ENCODE peak calls at places on chromosomes 11 and 22, in six cellular contexts. J is neural progenitor cell, O is fibroblast of lung, N is IMR-90, B is GM23338, K is mammary epithelial cell. S is an unnamed sample. For H3K4me1, the result is how much of the 10 kb centered on the place peaks cover.

GRCh38 chr22:42725606-42726355 is 5.1 kb upstream of the A4GALT start:
- DNase-seq in B (no peak), K (no peak), O (no peak), N (no peak), J (no peak), S (no peak)

GRCh38 chr11:77081976-77082836 is 15.4 kb downstream of the CAPN5 start:
- DNase-seq in N (no peak), J (no peak), K (no peak), B (no peak), O (no peak), S (no peak)

GRCh38 chr11:95516786-95517185 is 272.8 kb downstream of the FAM76B start:
- DNase-seq in N (peak), O (peak), J (no peak), K (peak), B (no peak), S (peak)

GRCh38 chr11:94740975-94741707 is 27.0 kb upstream of the AMOTL1 start:
- DNase-seq in B (peak), J (peak), N (peak), K (peak), O (peak), S (peak)

GRCh38 chr22:41367039-41367679 is 14.6 kb upstream of the TEF start:
- DNase-seq in N (peak), B (peak), K (peak), J (peak), O (peak), S (peak)

GRCh38 chr11:108559340-108559739 is 34.2 kb downstream of the EXPH5 start:
- DNase-seq in J (no peak), O (peak), N (peak), B (no peak), K (peak), S (no peak)

GRCh38 chr11:35158371-35159081 is 19.6 kb downstream of the CD44 start:
- DNase-seq in O (peak), N (no peak), B (no peak), J (no peak), K (peak), S (no peak)

GRCh38 chr11:67293090-67293489 is 4.0 kb downstream of the ANKRD13D start:
- DNase-seq in B (no peak), J (no peak), N (peak), K (peak), O (peak), S (peak)

GRCh38 chr11:70000228-70000627 is 77.9 kb upstream of the ANO1 start:
- DNase-seq in O (no peak), N (no peak), K (no peak), B (no peak), J (no peak), S (no peak)

GRCh38 chr22:24727218-24727851 is 47.2 kb downstream of the PIWIL3 start:
- DNase-seq in J (no peak), B (no peak), K (peak), O (peak), N (peak), S (peak)

GRCh38 chr11:103773059-103773458 is 263.4 kb upstream of the DDI1 start:
- DNase-seq in J (no peak), B (no peak), N (peak), K (no peak), O (peak), S (no peak)

GRCh38 chr11:83070044-83070877 is 1.4 kb downstream of the RAB30 start:
- DNase-seq in N (peak), O (peak), J (peak), B (peak), K (peak), S (peak)

GRCh38 chr11:114072978-114073377 is 13.5 kb downstream of the ZBTB16 start:
- DNase-seq in K (no peak), J (no peak), B (no peak), N (no peak), O (no peak), S (no peak)
- H3K4me1 ChIP-seq in K (under half), J (under half), B (under half), N (under half), O (under half), S (under half)

GRCh38 chr11:63862923-63863322 is 24.0 kb downstream of the MARK2 start:
- DNase-seq in B (no peak), N (no peak), J (no peak), K (no peak), O (no peak), S (no peak)

GRCh38 chr11:63854696-63855095 is 15.8 kb downstream of the MARK2 start:
- DNase-seq in K (no peak), N (no peak), B (no peak), J (no peak), O (no peak), S (no peak)

GRCh38 chr11:63855975-63856374 is 17.1 kb downstream of the MARK2 start:
- DNase-seq in N (no peak), B (no peak), J (no peak), O (no peak), K (no peak), S (no peak)

DNA sequence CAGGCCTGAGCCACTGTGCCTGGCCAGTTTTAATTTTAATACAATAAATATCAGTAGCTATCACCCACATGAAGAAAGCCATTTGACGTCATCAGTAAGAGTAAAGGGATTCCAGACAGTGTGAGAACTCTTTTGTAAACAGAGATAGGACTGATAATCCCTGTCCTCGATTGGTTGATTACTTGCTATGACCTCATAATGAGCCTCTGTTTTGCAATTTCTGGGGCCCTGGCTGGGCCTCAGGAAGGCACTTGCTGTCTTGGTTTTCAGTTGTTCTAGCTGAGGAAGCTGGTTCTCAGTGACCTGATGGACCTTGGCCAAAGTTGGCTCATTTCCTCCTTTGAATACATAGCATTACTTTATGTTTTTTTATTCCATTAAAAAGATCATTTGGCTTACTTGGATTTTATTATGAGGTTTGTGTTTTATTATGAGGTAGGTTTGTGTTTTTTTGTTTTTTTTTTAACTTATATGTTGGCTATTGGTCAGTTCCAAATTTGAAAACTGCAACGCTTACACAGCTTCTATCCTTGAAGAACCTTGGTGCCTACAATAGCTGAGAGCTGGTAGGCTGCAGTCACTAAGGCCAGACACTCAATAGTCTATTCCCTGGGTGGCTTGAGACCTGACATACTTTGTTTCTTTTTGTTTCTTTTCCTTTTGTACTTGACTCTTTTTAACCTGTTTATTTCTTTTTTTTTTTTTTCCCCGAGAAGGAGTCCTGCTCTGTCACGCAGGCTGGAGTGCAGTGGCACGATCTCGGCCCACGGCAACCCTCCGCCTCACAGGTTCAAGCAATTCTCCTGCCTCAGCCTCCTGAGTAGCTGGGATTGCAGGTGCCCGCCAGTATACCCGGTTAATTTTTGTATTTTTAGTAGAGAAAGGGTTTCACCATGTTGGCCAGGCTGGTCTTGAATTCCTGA is 20.0 kb downstream of the MARK2 start:
- DNase-seq in B (no peak), J (no peak), O (peak), K (peak), N (peak), S (no peak)
- TF ChIP-seq CTCF in B (no peak), J (no peak), O (no peak), K (no peak), N (no peak), S (no peak)

DNA sequence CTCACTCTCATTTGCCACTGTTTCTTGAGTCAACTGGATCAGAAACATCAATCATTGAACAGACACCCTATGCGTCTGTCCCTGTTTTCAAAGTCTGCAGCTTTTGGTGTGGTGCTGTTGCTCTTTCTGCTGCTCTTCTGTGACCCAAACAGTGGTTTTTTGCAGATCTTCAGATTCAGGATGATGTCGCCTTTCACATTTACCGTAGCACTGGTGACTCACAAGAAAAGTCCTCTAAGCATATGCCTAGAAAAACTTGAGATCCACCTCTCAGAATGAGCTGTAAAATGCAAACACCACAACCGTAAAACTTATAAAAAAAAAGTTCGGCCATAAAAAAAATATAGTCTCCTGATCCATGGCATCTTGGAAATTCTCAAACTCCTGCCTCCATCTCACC is 400.4 kb downstream of the NTM start:
- DNase-seq in B (no peak), J (no peak), K (no peak), O (peak), N (peak), S (no peak)
- H2AFZ ChIP-seq in B (no peak), J (peak), K (no peak), O (peak), N (peak), S (no peak)

DNA sequence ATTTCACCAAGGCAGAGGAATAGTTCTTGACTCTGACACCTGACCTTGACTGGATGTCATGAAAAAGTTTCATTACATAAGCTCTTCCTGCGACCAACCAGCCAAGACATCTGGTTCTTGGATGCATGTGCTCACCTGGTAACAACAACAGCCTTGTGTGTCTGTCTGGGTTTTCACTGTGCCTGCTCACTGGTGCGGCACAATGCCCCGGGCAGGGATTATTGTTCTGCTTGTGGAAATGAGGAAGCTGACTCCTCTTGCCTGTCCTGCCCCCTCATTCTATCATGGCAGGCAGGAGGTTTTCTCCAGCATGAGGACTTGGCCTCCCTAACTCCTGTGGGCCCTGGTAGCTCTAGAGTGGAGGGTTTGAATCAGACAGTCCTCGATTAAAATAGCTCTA is 11.0 kb downstream of the PPFIBP2 start:
- DNase-seq in K (peak), J (peak), N (no peak), B (no peak), O (no peak), S (no peak)
- H3K4me1 ChIP-seq in K (under half), J (under half), N (under half), B (under half), O (under half), S (under half)

GRCh38 chr22:19753996-19754700 is 6.4 kb upstream of the TBX1 start:
- DNase-seq in J (no peak), O (no peak), K (no peak), B (no peak), N (no peak), S (no peak)

GRCh38 chr22:19754701-19755144 is 5.9 kb upstream of the TBX1 start:
- DNase-seq in N (no peak), K (no peak), O (no peak), J (no peak), B (no peak), S (no peak)

GRCh38 chr22:19751497-19752245 is 8.9 kb upstream of the TBX1 start:
- DNase-seq in O (no peak), N (no peak), K (no peak), J (no peak), B (no peak), S (peak)

GRCh38 chr22:19755145-19755710 is 5.3 kb upstream of the TBX1 start:
- DNase-seq in B (peak), O (no peak), N (no peak), J (peak), K (no peak), S (no peak)

DNA sequence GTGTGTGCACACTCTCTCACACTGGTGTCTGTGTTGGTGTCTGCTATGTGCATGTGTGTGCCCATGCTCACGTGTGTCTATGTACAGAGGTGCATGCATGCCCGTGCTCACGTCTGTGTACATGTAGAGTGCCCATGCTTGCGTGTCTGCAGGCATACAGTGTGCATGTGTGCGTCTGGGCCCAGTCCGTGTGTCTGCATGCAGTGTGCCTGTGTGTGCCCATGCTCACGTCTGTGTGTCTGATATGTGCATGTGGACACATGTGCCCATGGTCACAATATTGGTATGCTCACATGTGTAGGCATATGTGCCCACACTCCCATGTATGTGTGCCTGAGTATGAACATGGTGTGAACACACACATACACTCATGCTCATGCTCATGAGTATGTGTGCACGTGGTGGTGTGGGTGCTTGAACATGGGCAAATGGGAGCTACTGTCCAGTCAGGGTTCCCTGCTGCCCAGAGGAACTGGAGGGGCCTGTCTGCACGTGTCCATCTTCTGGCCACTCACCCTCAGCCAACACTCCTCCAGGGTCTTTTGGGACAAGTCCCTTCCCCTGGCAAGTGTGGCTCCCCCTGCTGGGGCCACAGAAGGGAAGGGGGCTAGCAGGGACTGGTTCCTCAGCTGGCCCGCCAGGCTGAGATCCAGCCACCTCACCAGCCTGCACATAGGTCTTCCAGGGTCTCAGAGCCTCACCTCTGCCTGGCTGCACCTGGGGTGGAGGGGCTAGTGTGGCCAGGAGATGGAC is 7.3 kb upstream of the TBX1 start:
- DNase-seq in N (no peak), K (no peak), B (peak), J (no peak), O (no peak), S (no peak)
- TF ChIP-seq CTCF in N (no peak), K (no peak), B (peak), J (peak), O (no peak), S (peak)

GRCh38 chr11:4482445-4482844 is at the start of gene OR52K1:
- DNase-seq in J (peak), N (no peak), O (no peak), B (no peak), K (no peak), S (no peak)
- H2AFZ ChIP-seq in J (no peak), N (no peak), O (no peak), B (no peak), K (no peak), S (no peak)